ENCODE peak calls at places on chromosomes 12 and 14, in five cellular contexts. X is AG09319; C is central memory CD8-positive, alpha-beta T cell; N is HEK293T; J is K562. A is an unnamed sample.

GRCh38 chr12:52551466-52551865 is 1.5 kb downstream of the KRT71 start:
- DNase-seq in X (no peak), C (no peak), N (no peak), J (no peak), A (no peak)

GRCh38 chr12:68963456-68963859 is 30.5 kb upstream of the CPM start:
- DNase-seq in X (no peak), C (no peak), N (no peak), J (no peak), A (no peak)

GRCh38 chr14:23023500-23024152 is 11.1 kb downstream of the PSMB5 start:
- DNase-seq in X (no peak), C (no peak), N (no peak), J (no peak), A (no peak)

GRCh38 chr12:28443337-28443736 is 253.1 kb downstream of the CCDC91 start:
- DNase-seq in X (peak), C (no peak), N (no peak), J (no peak), A (no peak)

GRCh38 chr12:75750950-75751349 is 239.5 kb upstream of the KRR1 start:
- DNase-seq in X (peak), C (no peak), N (no peak), J (no peak), A (no peak)

GRCh38 chr14:53979747-53980642 is 23.4 kb upstream of the BMP4 start:
- DNase-seq in X (peak), C (no peak), N (no peak), J (no peak), A (no peak)

GRCh38 chr14:60276347-60276746 is 27.3 kb downstream of the PPM1A start:
- DNase-seq in X (no peak), C (no peak), N (no peak), J (no peak), A (no peak)

GRCh38 chr12:7369274-7369729 is 65.4 kb downstream of the ACSM4 start:
- DNase-seq in X (peak), C (no peak), N (no peak), J (no peak), A (no peak)

GRCh38 chr12:57101892-57102695 is 9.1 kb downstream of the STAT6 start:
- DNase-seq in X (no peak), C (no peak), N (no peak), J (peak), A (no peak)